ENCODE peak calls at places on chromosomes 3 and 15, in six cellular contexts. Y is upper lobe of right lung, G is NT2/D1, V is adipocyte, H is stomach, T is GM23248. M is an unnamed sample. For H3K27me3, the result is how much of the 10 kb centered on the place peaks cover.

GRCh38 chr3:133891662-133892389 is 3.9 kb downstream of the RAB6B start:
- DNase-seq in H (no peak), Y (no peak), V (no peak), G (no peak), T (no peak), M (peak)

GRCh38 chr3:24503499-24504176 is 9.0 kb upstream of the THRB start:
- DNase-seq in H (no peak), Y (no peak), G (no peak), V (no peak), T (no peak), M (no peak)

GRCh38 chr15:95559875-95560394 is 770.6 kb upstream of the NR2F2 start:
- DNase-seq in G (no peak), H (no peak), T (peak), Y (no peak), V (peak), M (no peak)

GRCh38 chr15:43648649-43649429 is at the start of gene CATSPER2:
- DNase-seq in T (no peak), G (no peak), V (no peak), H (no peak), Y (no peak), M (peak)

GRCh38 chr3:152058906-152059305 is 185.5 kb downstream of the SUCNR1 start:
- DNase-seq in T (no peak), Y (no peak), V (no peak), H (no peak), G (no peak), M (no peak)

GRCh38 chr3:151197981-151198767 is 4.8 kb downstream of the GPR171 start:
- DNase-seq in V (peak), Y (no peak), H (no peak), T (peak), G (no peak), M (no peak)

GRCh38 chr15:98657721-98658120 is 9.4 kb downstream of the IGF1R start:
- DNase-seq in V (no peak), G (no peak), H (no peak), T (peak), Y (no peak), M (peak)

GRCh38 chr15:66706225-66706732 is 4.2 kb downstream of the SMAD6 start:
- DNase-seq in G (no peak), H (peak), T (peak), V (no peak), Y (no peak), M (peak)

GRCh38 chr3:190319660-190320059 is 2.6 kb downstream of the CLDN1 start:
- DNase-seq in T (no peak), Y (no peak), H (no peak), G (no peak), V (no peak), M (no peak)

GRCh38 chr3:161171639-161172552 is 49.2 kb upstream of the NMD3 start:
- DNase-seq in V (no peak), H (no peak), G (peak), T (peak), Y (no peak), M (no peak)

GRCh38 chr15:22951381-22952280 is 28.5 kb downstream of the CYFIP1 start:
- DNase-seq in H (no peak), V (no peak), T (no peak), Y (no peak), G (no peak), M (no peak)

GRCh38 chr3:123154346-123154985 is 47.3 kb upstream of the SEC22A start:
- DNase-seq in G (no peak), T (no peak), V (no peak), H (no peak), Y (peak), M (peak)

GRCh38 chr15:68821190-68821897 is 649 bp upstream of the ANP32A start:
- DNase-seq in H (no peak), G (no peak), T (peak), Y (no peak), V (peak), M (no peak)

GRCh38 chr15:67039349-67040075 is 25.9 kb upstream of the SMAD3 start:
- DNase-seq in H (no peak), Y (no peak), T (no peak), V (no peak), G (no peak), M (peak)

GRCh38 chr15:100721758-100722550 is 119.6 kb downstream of the ASB7 start:
- DNase-seq in T (peak), H (peak), V (peak), Y (no peak), G (no peak), M (peak)

GRCh38 chr3:195095035-195095703 is 175.8 kb downstream of the XXYLT1 start:
- DNase-seq in Y (peak), H (no peak), G (no peak), V (no peak), T (no peak), M (no peak)

GRCh38 chr15:62063851-62064635 is 2.7 kb upstream of the C2CD4A start:
- DNase-seq in H (no peak), V (no peak), Y (no peak), G (no peak), T (peak), M (no peak)

GRCh38 chr15:90249123-90249863 is at the start of gene TTLL13:
- DNase-seq in T (peak), Y (peak), V (peak), H (peak), G (peak), M (peak)

GRCh38 chr15:78338756-78339155 is 1.4 kb upstream of the CRABP1 start:
- DNase-seq in Y (no peak), G (no peak), H (no peak), T (no peak), V (peak), M (no peak)

GRCh38 chr15:78340243-78341056 is at the start of gene CRABP1:
- DNase-seq in V (peak), Y (no peak), H (no peak), T (no peak), G (no peak), M (peak)

GRCh38 chr15:78335985-78336384 is 4.2 kb upstream of the CRABP1 start:
- DNase-seq in V (no peak), Y (no peak), T (no peak), G (no peak), H (no peak), M (no peak)

GRCh38 chr15:78341057-78341763 is 1.1 kb downstream of the CRABP1 start:
- DNase-seq in Y (no peak), V (peak), H (no peak), T (no peak), G (no peak), M (peak)

DNA sequence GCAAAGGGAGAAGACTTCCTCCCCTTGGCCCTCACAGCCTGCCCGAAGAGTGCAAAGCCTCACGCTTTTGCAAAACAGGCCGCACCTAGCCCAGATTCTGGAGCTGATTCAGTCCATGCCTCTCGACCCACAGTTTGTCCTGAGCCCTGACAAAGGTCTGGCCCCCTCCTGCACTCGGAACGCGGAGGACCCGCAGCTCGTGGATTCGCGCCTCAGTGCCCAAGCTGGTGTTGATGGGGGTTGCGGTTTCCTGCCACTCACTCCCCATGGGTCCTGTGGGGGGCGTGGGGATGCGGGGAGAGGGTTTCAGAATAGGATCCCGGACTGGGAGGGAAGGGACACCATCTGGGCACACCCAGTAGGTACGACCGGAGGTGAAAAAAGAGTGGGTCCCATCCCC is 594 bp upstream of the CRABP1 start:
- DNase-seq in T (no peak), V (no peak), G (no peak), Y (no peak), H (no peak), M (no peak)
- H3K27me3 ChIP-seq in T (half or more), V (half or more), G (under half), Y (half or more), H (half or more), M (half or more)

GRCh38 chr3:124461838-124462632 is 268.2 kb upstream of the UMPS start:
- DNase-seq in T (no peak), G (no peak), V (no peak), Y (no peak), H (no peak), M (no peak)

GRCh38 chr3:124456506-124456905 is 273.7 kb upstream of the UMPS start:
- DNase-seq in Y (no peak), H (no peak), G (no peak), V (no peak), T (no peak), M (no peak)

GRCh38 chr3:124463234-124463633 is 267.0 kb upstream of the UMPS start:
- DNase-seq in H (no peak), T (no peak), Y (no peak), G (no peak), V (no peak), M (no peak)

GRCh38 chr3:124459678-124460077 is 270.6 kb upstream of the UMPS start:
- DNase-seq in V (no peak), G (no peak), H (no peak), Y (no peak), T (peak), M (no peak)
- H3K27me3 ChIP-seq in V (under half), G (under half), H (under half), Y (under half), T (under half), M (under half)

GRCh38 chr3:14600856-14601610 is 50.5 kb upstream of the CCDC174 start:
- DNase-seq in V (no peak), T (no peak), Y (no peak), H (no peak), G (no peak), M (no peak)
- H3K27me3 ChIP-seq in V (half or more), T (under half), Y (half or more), H (half or more), G (under half), M (half or more)

DNA sequence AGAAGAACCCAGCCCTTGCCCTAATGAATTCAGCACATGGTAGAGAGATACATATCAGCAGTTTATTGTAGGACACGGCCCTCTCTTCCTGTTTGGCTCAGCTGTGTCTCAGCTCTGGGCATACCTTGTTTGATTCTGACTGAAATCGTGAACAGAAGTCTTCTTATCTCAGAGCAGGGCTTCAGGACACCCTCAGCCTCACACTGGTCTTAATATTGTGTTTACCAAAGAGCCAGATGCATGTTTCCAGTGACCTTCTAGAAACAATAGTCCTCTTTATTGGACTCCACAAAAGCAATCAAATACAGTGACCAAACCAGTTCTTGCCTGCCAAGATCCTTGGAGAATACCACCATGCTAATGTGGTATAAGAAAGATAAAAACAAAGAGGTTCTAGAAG is 54.7 kb downstream of the FAM174B start:
- DNase-seq in H (no peak), G (no peak), T (no peak), V (no peak), Y (no peak), M (no peak)
- H3K27me3 ChIP-seq in H (under half), G (under half), T (under half), V (under half), Y (under half), M (under half)

DNA sequence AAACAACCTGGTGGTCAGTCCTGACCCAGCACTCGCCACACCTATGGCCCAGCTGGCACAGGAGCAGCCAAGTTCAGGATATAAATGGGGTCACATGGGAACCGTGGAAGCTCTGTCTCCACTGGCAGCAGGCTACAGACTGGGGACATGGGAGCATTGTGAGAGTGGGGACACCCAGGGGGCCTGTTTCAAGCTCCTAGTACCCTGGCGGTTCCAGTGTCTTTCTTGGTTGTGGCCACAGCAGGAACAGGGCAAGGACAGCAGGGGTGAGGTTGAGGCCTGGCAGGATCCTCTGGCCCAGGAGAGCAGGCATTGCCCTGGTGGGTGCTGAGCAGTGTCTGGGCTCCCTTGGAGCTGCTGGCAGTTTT is 1.9 kb downstream of the CSK start:
- DNase-seq in G (no peak), Y (no peak), V (no peak), H (no peak), T (no peak), M (no peak)
- H3K27me3 ChIP-seq in G (under half), Y (under half), V (under half), H (under half), T (under half), M (under half)

DNA sequence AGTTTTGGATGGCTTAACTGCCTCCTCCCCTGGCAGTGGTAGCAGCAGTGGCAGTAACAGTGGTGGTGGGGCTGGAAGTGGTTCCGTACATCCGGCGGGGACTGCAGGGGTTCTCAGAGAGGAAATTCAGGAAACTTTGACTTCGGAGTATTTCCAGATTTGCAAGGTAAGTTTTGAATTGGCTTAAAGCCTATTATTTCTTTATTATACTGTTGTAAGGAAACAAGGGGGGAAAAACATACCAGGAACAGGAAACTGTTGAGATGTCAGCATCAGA is 1.5 kb downstream of the STXBP5L start:
- DNase-seq in G (no peak), Y (no peak), T (no peak), H (no peak), V (no peak), M (peak)
- H3K27me3 ChIP-seq in G (under half), Y (half or more), T (under half), H (under half), V (under half), M (under half)

DNA sequence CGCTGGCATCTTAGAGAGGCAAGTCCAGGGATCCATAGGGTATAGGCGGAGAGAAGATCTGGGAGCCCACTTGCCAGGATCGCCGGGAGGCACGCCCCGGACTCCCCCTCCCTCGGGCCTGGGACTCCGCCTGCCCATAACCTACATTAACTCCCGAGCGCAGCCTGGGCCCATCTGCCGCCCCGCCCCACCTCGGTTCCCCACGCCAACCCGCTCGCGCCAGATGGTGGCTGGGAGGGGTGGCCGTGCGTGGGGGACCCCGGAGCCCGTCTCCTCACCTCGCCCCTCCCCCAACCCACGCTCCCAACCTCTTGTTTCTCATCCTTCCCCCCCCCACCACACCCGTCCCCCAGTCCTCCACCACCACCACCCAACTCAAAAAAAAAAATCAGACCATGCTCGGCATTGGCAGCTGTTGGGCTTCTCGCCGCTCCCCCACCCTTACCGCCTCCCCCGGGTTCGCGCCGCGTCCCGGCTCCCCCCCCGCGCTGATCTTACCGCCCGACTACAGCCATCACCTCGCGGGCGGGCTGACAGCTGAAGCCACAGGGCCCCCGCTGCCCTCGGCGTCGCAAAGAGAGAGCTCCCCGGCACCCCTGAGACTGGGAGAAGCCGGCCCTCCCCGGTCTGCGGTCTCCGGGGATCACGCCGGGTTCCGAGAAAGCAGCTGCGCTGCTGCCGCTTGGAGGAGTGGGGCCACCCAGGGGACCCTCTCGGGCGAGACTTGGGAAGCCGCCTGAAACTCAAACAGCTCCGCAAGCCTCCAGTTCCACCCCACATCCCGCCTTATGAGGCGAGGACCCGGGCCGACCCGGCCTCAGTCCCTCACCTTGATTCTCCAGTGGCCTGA is 1.4 kb upstream of the DLL4 start:
- DNase-seq in V (peak), T (peak), H (no peak), G (no peak), Y (no peak), M (no peak)
- H3K27me3 ChIP-seq in V (half or more), T (under half), H (half or more), G (half or more), Y (half or more), M (half or more)

GRCh38 chr3:60514866-60515265 is 736.4 kb downstream of the FHIT start:
- DNase-seq in H (no peak), Y (no peak), G (no peak), T (no peak), V (no peak), M (no peak)
- H3K27me3 ChIP-seq in H (under half), Y (under half), G (under half), T (under half), V (under half), M (under half)

M was measured in endodermal cell.